ENCODE peak calls at places on chromosome 20, in nine cellular contexts. R is CD8-positive, alpha-beta T cell; E is fibroblast of lung; L is neuronal stem cell; A is cardiac muscle cell; P is pancreas; J is Karpas-422; I is IMR-90; M is heart left ventricle. O is an unnamed sample.

GRCh38 chr20:51752343-51752951 is 15.7 kb downstream of the ATP9A start:
- DNase-seq in L (no peak), I (peak), R (no peak), P (no peak), J (no peak), A (peak), E (peak), M (no peak), O (no peak)

GRCh38 chr20:19492116-19492515 is 265.9 kb upstream of the RIN2 start:
- DNase-seq in J (no peak), I (no peak), E (no peak), M (no peak), R (no peak), L (no peak), A (no peak), P (no peak), O (no peak)

GRCh38 chr20:33475381-33476160 is 14.3 kb upstream of the CBFA2T2 start:
- DNase-seq in P (no peak), M (no peak), A (no peak), L (no peak), J (peak), I (no peak), R (no peak), E (no peak), O (peak)

GRCh38 chr20:62405108-62405980 is 1.7 kb downstream of the CABLES2 start:
- DNase-seq in P (no peak), R (no peak), E (peak), A (peak), I (peak), M (peak), J (no peak), L (no peak), O (peak)

GRCh38 chr20:8790442-8791074 is 278.3 kb upstream of the PLCB4 start:
- DNase-seq in J (peak), I (peak), P (no peak), L (peak), E (peak), A (peak), M (peak), R (no peak), O (peak)

GRCh38 chr20:3681931-3682820 is at the start of gene ADAM33:
- DNase-seq in J (no peak), R (no peak), L (no peak), P (no peak), M (peak), A (peak), E (no peak), I (no peak), O (peak)

GRCh38 chr20:50027611-50028105 is 44.9 kb downstream of the SNAI1 start:
- DNase-seq in M (peak), R (no peak), A (peak), I (peak), J (no peak), L (no peak), P (peak), E (peak), O (peak)

GRCh38 chr20:56527521-56527920 is 3.0 kb downstream of the FAM209A start:
- DNase-seq in E (no peak), I (no peak), A (no peak), M (no peak), L (no peak), R (no peak), J (no peak), P (no peak), O (no peak)

GRCh38 chr20:10553326-10553984 is 118.3 kb downstream of the SLX4IP start:
- DNase-seq in R (peak), M (peak), I (peak), J (peak), P (peak), E (peak), L (peak), A (peak), O (peak)

GRCh38 chr20:57289401-57290177 is 23.1 kb upstream of the BMP7 start:
- DNase-seq in M (no peak), E (no peak), L (no peak), P (no peak), R (no peak), A (no peak), I (peak), J (no peak), O (no peak)

GRCh38 chr20:13220857-13221297 is at the start of gene ISM1:
- DNase-seq in I (no peak), P (peak), J (no peak), L (peak), M (peak), E (peak), R (peak), A (peak), O (peak)

GRCh38 chr20:52791091-52791490 is 181.1 kb upstream of the TSHZ2 start:
- DNase-seq in R (no peak), P (no peak), E (no peak), A (no peak), L (no peak), I (no peak), J (no peak), M (no peak), O (no peak)

GRCh38 chr20:16709017-16709416 is 20.8 kb upstream of the SNRPB2 start:
- DNase-seq in E (no peak), I (no peak), M (no peak), R (no peak), A (no peak), P (no peak), J (no peak), L (no peak), O (no peak)

GRCh38 chr20:46900068-46900467 is 5.4 kb downstream of the EYA2 start:
- DNase-seq in A (no peak), P (no peak), R (no peak), M (no peak), E (no peak), J (peak), I (no peak), L (no peak), O (no peak)

GRCh38 chr20:10370091-10370887 is 63.7 kb downstream of the MKKS start:
- DNase-seq in E (peak), J (no peak), P (no peak), L (no peak), R (no peak), I (peak), M (no peak), A (peak), O (no peak)

GRCh38 chr20:15875446-15875845 is 697.8 kb downstream of the KIF16B start:
- DNase-seq in M (no peak), R (no peak), E (no peak), L (peak), I (no peak), A (no peak), P (no peak), J (peak), O (no peak)

GRCh38 chr20:56689852-56690485 is 60.9 kb downstream of the TFAP2C start:
- DNase-seq in A (peak), R (no peak), P (no peak), M (no peak), E (peak), J (no peak), I (no peak), L (no peak), O (no peak)

GRCh38 chr20:59988141-59988540 is 29.9 kb downstream of the CDH26 start:
- DNase-seq in E (peak), I (peak), J (no peak), A (no peak), L (no peak), R (no peak), M (no peak), P (peak), O (peak)

GRCh38 chr20:18304618-18305017 is 16.3 kb downstream of the ZNF133 start:
- DNase-seq in P (no peak), A (no peak), R (no peak), I (no peak), L (no peak), M (no peak), E (no peak), J (no peak), O (no peak)

GRCh38 chr20:21511485-21511849 is 2.4 kb downstream of the NKX2-2 start:
- DNase-seq in I (no peak), P (no peak), J (no peak), A (no peak), E (no peak), M (no peak), R (no peak), L (no peak), O (peak)

GRCh38 chr20:46580613-46581012 is 30.2 kb upstream of the OCSTAMP start:
- DNase-seq in M (no peak), I (no peak), R (no peak), P (no peak), A (no peak), E (no peak), J (no peak), L (no peak), O (no peak)

GRCh38 chr20:60010689-60011417 is 52.6 kb downstream of the CDH26 start:
- DNase-seq in L (no peak), R (no peak), A (no peak), J (no peak), P (no peak), I (no peak), E (no peak), M (no peak), O (peak)

GRCh38 chr20:62900692-62901584 is 25.4 kb downstream of the DIDO1 start:
- DNase-seq in E (peak), P (no peak), J (peak), A (no peak), L (no peak), I (no peak), R (no peak), M (no peak), O (peak)

GRCh38 chr20:34294563-34294962 is 8.6 kb downstream of the AHCY start:
- DNase-seq in A (no peak), M (no peak), P (no peak), R (no peak), L (no peak), J (no peak), E (no peak), I (no peak), O (no peak)

GRCh38 chr20:9516658-9516987 is 2.2 kb downstream of the LAMP5 start:
- DNase-seq in M (no peak), L (no peak), A (no peak), I (no peak), J (no peak), R (no peak), P (no peak), E (no peak), O (no peak)

GRCh38 chr20:24789877-24790276 is 159.2 kb upstream of the CST7 start:
- DNase-seq in J (no peak), I (no peak), E (no peak), A (no peak), M (no peak), R (no peak), L (no peak), P (no peak), O (no peak)

GRCh38 chr20:62215020-62215990 is 4.8 kb downstream of the HRH3 start:
- DNase-seq in I (no peak), P (peak), A (no peak), E (no peak), L (no peak), M (no peak), J (no peak), R (no peak), O (no peak)

GRCh38 chr20:34124469-34125249 is 12.6 kb upstream of the EIF2S2 start:
- DNase-seq in R (no peak), M (no peak), P (no peak), A (no peak), I (no peak), J (peak), E (no peak), L (no peak), O (no peak)

GRCh38 chr20:16256981-16257380 is 316.3 kb downstream of the KIF16B start:
- DNase-seq in L (no peak), E (no peak), R (no peak), I (no peak), M (no peak), A (no peak), J (no peak), P (no peak), O (peak)

GRCh38 chr20:25984933-25985332 is 288.3 kb upstream of the ZNF337 start:
- DNase-seq in M (peak), P (peak), I (peak), A (peak), J (no peak), E (no peak), L (no peak), R (peak), O (no peak)

GRCh38 chr20:23294671-23295070 is 55.9 kb upstream of the NXT1 start:
- DNase-seq in M (no peak), P (no peak), R (no peak), E (no peak), A (no peak), L (no peak), J (no peak), I (no peak), O (no peak)

GRCh38 chr20:36094497-36094896 is 60.0 kb upstream of the EPB41L1 start:
- DNase-seq in M (peak), I (no peak), L (no peak), J (no peak), E (peak), A (peak), P (no peak), R (no peak), O (peak)

GRCh38 chr20:62501801-62502495 is 26.2 kb upstream of the GATA5 start:
- DNase-seq in M (no peak), R (peak), J (no peak), L (no peak), P (no peak), E (peak), I (peak), A (peak), O (no peak)

GRCh38 chr20:42179768-42180167 is 561.6 kb upstream of the CHD6 start:
- DNase-seq in I (no peak), M (no peak), L (peak), J (no peak), P (no peak), A (no peak), R (no peak), E (no peak), O (peak)

GRCh38 chr20:13333793-13334192 is 112.7 kb downstream of the ISM1 start:
- DNase-seq in I (peak), J (no peak), A (peak), M (no peak), L (no peak), P (no peak), E (no peak), R (no peak), O (no peak)

DNA sequence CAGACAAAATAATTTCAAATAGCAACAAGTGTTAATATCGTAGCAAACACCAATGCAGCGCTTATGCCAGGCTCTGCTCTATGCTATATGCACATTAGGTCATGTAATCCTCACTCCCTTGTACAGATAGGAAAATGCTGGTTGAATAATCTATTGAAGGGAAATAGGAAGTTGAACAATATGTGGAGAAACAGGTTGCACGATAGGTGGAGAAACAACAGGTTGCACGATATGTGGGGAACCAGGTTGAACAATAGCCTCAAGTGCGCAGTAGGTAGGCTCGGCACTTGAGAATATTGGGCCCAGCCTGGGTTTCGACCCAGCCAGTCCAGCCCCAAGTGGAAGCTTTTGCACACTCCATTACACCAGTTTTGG is 91.1 kb upstream of the SIRPA start:
- DNase-seq in I (no peak), A (no peak), R (no peak), L (no peak), E (no peak), J (peak), P (no peak), M (no peak), O (no peak)
- H3K4me3 ChIP-seq in I (no peak), A (no peak), R (no peak), L (no peak), E (no peak), J (peak), P (no peak), M (peak), O (peak)

GRCh38 chr20:1390552-1391403 is 2.1 kb downstream of the FKBP1A start:
- DNase-seq in E (no peak), P (no peak), A (no peak), J (peak), R (no peak), M (no peak), L (no peak), I (no peak), O (no peak)
- H3K4me3 ChIP-seq in E (peak), P (no peak), A (no peak), J (peak), R (peak), M (peak), L (peak), I (peak), O (peak)

GRCh38 chr20:6699931-6700562 is 67.4 kb upstream of the BMP2 start:
- DNase-seq in J (no peak), L (no peak), E (no peak), M (no peak), I (no peak), R (no peak), P (no peak), A (no peak), O (no peak)

GRCh38 chr20:6703047-6703446 is 64.4 kb upstream of the BMP2 start:
- DNase-seq in J (no peak), E (no peak), A (no peak), M (no peak), L (no peak), R (no peak), I (no peak), P (no peak), O (no peak)

GRCh38 chr20:6702144-6702543 is 65.3 kb upstream of the BMP2 start:
- DNase-seq in I (no peak), L (no peak), J (no peak), E (no peak), P (no peak), R (no peak), M (no peak), A (no peak), O (no peak)

GRCh38 chr20:6698723-6699122 is 68.8 kb upstream of the BMP2 start:
- DNase-seq in P (no peak), I (no peak), A (no peak), R (no peak), E (no peak), L (no peak), J (no peak), M (no peak), O (no peak)

DNA sequence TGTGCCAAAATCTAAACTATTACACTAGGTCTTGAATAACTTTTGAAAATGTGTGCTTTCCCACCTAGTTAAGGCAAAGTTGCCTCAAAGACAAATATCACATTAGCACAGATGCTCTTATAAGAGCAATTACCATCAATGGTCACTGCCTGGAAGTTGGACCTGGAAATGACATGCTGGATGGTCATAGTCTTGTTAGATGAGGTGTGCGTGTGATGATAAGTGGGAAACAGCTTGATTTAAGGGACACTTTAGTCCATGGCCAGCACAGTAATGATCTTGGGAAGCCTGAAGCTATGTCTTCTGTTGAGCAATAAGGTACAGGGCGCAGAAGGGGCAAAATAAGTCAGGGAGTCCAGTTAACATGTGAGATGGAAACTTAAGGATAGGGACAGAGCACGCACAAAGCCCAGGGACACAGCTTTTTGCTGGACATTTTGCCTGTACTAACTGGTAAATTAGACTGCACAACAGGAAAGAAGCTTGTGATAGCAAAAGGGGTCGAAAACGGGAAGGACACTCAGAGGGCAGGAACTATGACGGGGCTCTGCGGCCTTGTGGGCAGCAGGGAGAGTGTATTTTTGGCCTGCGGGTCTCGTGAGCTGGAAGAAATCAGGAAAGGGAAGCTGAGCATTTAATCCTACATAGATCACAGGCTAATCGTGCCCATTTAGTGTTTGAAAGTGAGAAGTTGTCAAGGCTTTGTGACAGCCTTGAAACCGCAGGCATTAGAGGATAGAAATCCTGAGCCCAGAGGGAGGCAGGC is 66.7 kb upstream of the BMP2 start:
- DNase-seq in P (no peak), E (no peak), J (no peak), I (no peak), A (no peak), M (peak), L (no peak), R (no peak), O (no peak)
- H3K4me3 ChIP-seq in P (no peak), E (no peak), J (no peak), I (no peak), A (no peak), M (no peak), L (no peak), R (no peak), O (no peak)

GRCh38 chr20:58883243-58883691 is 30.8 kb downstream of the GNAS start:
- DNase-seq in I (no peak), A (no peak), L (peak), E (peak), P (no peak), R (no peak), J (no peak), M (no peak), O (peak)
- H3K4me3 ChIP-seq in I (no peak), A (no peak), L (no peak), E (no peak), P (no peak), R (no peak), J (no peak), M (no peak), O (no peak)

GRCh38 chr20:31949877-31950646 is 1.8 kb downstream of the PDRG1 start:
- DNase-seq in P (no peak), M (no peak), I (no peak), R (no peak), A (no peak), L (no peak), J (no peak), E (no peak), O (no peak)
- H3K4me3 ChIP-seq in P (no peak), M (peak), I (no peak), R (no peak), A (no peak), L (no peak), J (peak), E (peak), O (peak)

GRCh38 chr20:12056836-12057235 is 139.1 kb downstream of the BTBD3 start:
- DNase-seq in I (no peak), P (no peak), J (no peak), R (no peak), L (no peak), E (peak), M (no peak), A (peak), O (peak)
- H3K4me3 ChIP-seq in I (no peak), P (no peak), J (no peak), R (no peak), L (no peak), E (no peak), M (no peak), A (no peak), O (no peak)

O was measured in endodermal cell.